ENCODE peak calls at places on chromosome 2, in eight cellular contexts. One of them, this sample, is unnamed.

GRCh38 chr2:180291552-180292421 is 284.7 kb upstream of the CWC22 start:
- DNase-seq in T1000: no peak
- DNase-seq in ACHN: no peak
- DNase-seq in astrocyte of the spinal cord: peak
- DNase-seq in NCI-H460: peak
- DNase-seq in CD8-positive, alpha-beta T cell: no peak
- DNase-seq in T-helper 2 cell: no peak
- DNase-seq in fibroblast of the conjunctiva: no peak
- DNase-seq in this sample: no peak

GRCh38 chr2:108621087-108621559 is 86.9 kb downstream of the LIMS1 start:
- DNase-seq in T1000: no peak
- DNase-seq in ACHN: peak
- DNase-seq in astrocyte of the spinal cord: peak
- DNase-seq in NCI-H460: no peak
- DNase-seq in CD8-positive, alpha-beta T cell: peak
- DNase-seq in T-helper 2 cell: peak
- DNase-seq in fibroblast of the conjunctiva: no peak
- DNase-seq in this sample: peak

GRCh38 chr2:232647261-232647660 is 13.9 kb downstream of the EFHD1 start:
- DNase-seq in T1000: no peak
- DNase-seq in ACHN: no peak
- DNase-seq in astrocyte of the spinal cord: no peak
- DNase-seq in NCI-H460: no peak
- DNase-seq in CD8-positive, alpha-beta T cell: no peak
- DNase-seq in T-helper 2 cell: no peak
- DNase-seq in fibroblast of the conjunctiva: no peak
- DNase-seq in this sample: no peak

GRCh38 chr2:222693837-222694236 is 22.4 kb downstream of the MOGAT1 start:
- DNase-seq in T1000: no peak
- DNase-seq in ACHN: peak
- DNase-seq in astrocyte of the spinal cord: peak
- DNase-seq in NCI-H460: no peak
- DNase-seq in CD8-positive, alpha-beta T cell: no peak
- DNase-seq in T-helper 2 cell: peak
- DNase-seq in fibroblast of the conjunctiva: no peak
- DNase-seq in this sample: no peak

GRCh38 chr2:190837991-190838390 is 42.6 kb upstream of the GLS start:
- DNase-seq in T1000: no peak
- DNase-seq in ACHN: no peak
- DNase-seq in astrocyte of the spinal cord: peak
- DNase-seq in NCI-H460: no peak
- DNase-seq in CD8-positive, alpha-beta T cell: no peak
- DNase-seq in T-helper 2 cell: no peak
- DNase-seq in fibroblast of the conjunctiva: no peak
- DNase-seq in this sample: no peak

GRCh38 chr2:49028101-49028500 is 126.2 kb downstream of the FSHR start:
- DNase-seq in T1000: no peak
- DNase-seq in ACHN: no peak
- DNase-seq in astrocyte of the spinal cord: no peak
- DNase-seq in NCI-H460: no peak
- DNase-seq in CD8-positive, alpha-beta T cell: no peak
- DNase-seq in T-helper 2 cell: no peak
- DNase-seq in fibroblast of the conjunctiva: no peak
- DNase-seq in this sample: no peak

GRCh38 chr2:18063826-18064485 is 185.5 kb downstream of the KCNS3 start:
- DNase-seq in T1000: no peak
- DNase-seq in ACHN: no peak
- DNase-seq in astrocyte of the spinal cord: no peak
- DNase-seq in NCI-H460: no peak
- DNase-seq in CD8-positive, alpha-beta T cell: no peak
- DNase-seq in T-helper 2 cell: no peak
- DNase-seq in fibroblast of the conjunctiva: no peak
- DNase-seq in this sample: no peak

GRCh38 chr2:132439703-132440398 is 23.2 kb downstream of the GPR39 start:
- DNase-seq in T1000: no peak
- DNase-seq in ACHN: no peak
- DNase-seq in astrocyte of the spinal cord: peak
- DNase-seq in NCI-H460: no peak
- DNase-seq in CD8-positive, alpha-beta T cell: no peak
- DNase-seq in T-helper 2 cell: no peak
- DNase-seq in fibroblast of the conjunctiva: no peak
- DNase-seq in this sample: no peak